ENCODE peak calls at places on chromosomes 7 and 10, in six cellular contexts. X, R, Y, D, T and H are unnamed samples.
A peak's percentile ranks its signal among the peaks of the same experiment; 100 is the strongest.

GRCh38 chr10:119541459-119542356 is 811 bp downstream of the RGS10 start:
- DNase-seq in R (no peak), D (no peak), T (peak; percentile 37), Y (peak; percentile 61), X (peak; percentile 69), H (no peak)

GRCh38 chr10:48623009-48623408 is 18.1 kb upstream of the ARHGAP22 start:
- DNase-seq in Y (no peak), R (no peak), D (no peak), T (no peak), X (no peak), H (no peak)

GRCh38 chr10:9833871-9834454 is 1183.7 kb upstream of the CELF2 start:
- DNase-seq in T (no peak), R (no peak), D (no peak), Y (no peak), X (no peak), H (no peak)

GRCh38 chr10:11373626-11374310 is 237.7 kb downstream of the USP6NL start:
- DNase-seq in Y (no peak), R (no peak), T (no peak), X (no peak), D (no peak), H (no peak)

GRCh38 chr10:115606081-115606480 is 512.9 kb downstream of the ATRNL1 start:
- DNase-seq in D (no peak), X (no peak), T (no peak), R (no peak), Y (no peak), H (no peak)

GRCh38 chr7:75611557-75612178 is 119.5 kb downstream of the SPDYE5 start:
- DNase-seq in D (no peak), R (no peak), Y (no peak), X (no peak), T (no peak), H (no peak)

GRCh38 chr10:76403876-76404275 is 972.5 kb downstream of the LRMDA start:
- DNase-seq in X (no peak), R (no peak), D (no peak), T (no peak), Y (no peak), H (no peak)

GRCh38 chr10:132967540-132967939 is 25.2 kb upstream of the CFAP46 start:
- DNase-seq in D (no peak), R (no peak), X (no peak), T (no peak), Y (no peak), H (no peak)